ENCODE peak calls at places on chromosomes 13 and 19, in six cellular contexts. One of them, this sample, is unnamed.

GRCh38 chr13:87656311-87656710 is 14.9 kb upstream of the SLITRK5 start:
- DNase-seq in gastrocnemius medialis: no peak
- DNase-seq in uterus: no peak
- DNase-seq in body of pancreas: no peak
- DNase-seq in A549: no peak
- DNase-seq in upper lobe of left lung: no peak
- DNase-seq in this sample: no peak

GRCh38 chr19:17965370-17966114 is 1.4 kb upstream of the KCNN1 start:
- DNase-seq in gastrocnemius medialis: no peak
- DNase-seq in uterus: no peak
- DNase-seq in body of pancreas: no peak
- DNase-seq in A549: no peak
- DNase-seq in upper lobe of left lung: no peak
- DNase-seq in this sample: no peak

GRCh38 chr19:41403181-41403970 is 5.8 kb downstream of the BCKDHA start:
- DNase-seq in gastrocnemius medialis: no peak
- DNase-seq in uterus: no peak
- DNase-seq in body of pancreas: no peak
- DNase-seq in A549: no peak
- DNase-seq in upper lobe of left lung: no peak
- DNase-seq in this sample: no peak

GRCh38 chr19:681029-681626 is 4.9 kb downstream of the FSTL3 start:
- DNase-seq in gastrocnemius medialis: peak
- DNase-seq in uterus: no peak
- DNase-seq in body of pancreas: peak
- DNase-seq in A549: no peak
- DNase-seq in upper lobe of left lung: peak
- DNase-seq in this sample: peak

GRCh38 chr13:33004454-33004853 is 11.8 kb upstream of the KL start:
- DNase-seq in gastrocnemius medialis: no peak
- DNase-seq in uterus: peak
- DNase-seq in body of pancreas: peak
- DNase-seq in A549: no peak
- DNase-seq in upper lobe of left lung: no peak
- DNase-seq in this sample: no peak

GRCh38 chr19:41863209-41863931 is 3.3 kb downstream of the RPS19 start:
- DNase-seq in gastrocnemius medialis: no peak
- DNase-seq in uterus: no peak
- DNase-seq in body of pancreas: no peak
- DNase-seq in A549: no peak
- DNase-seq in upper lobe of left lung: no peak
- DNase-seq in this sample: no peak

GRCh38 chr19:50512999-50513745 is 541 bp downstream of the ASPDH start:
- DNase-seq in gastrocnemius medialis: no peak
- DNase-seq in uterus: no peak
- DNase-seq in body of pancreas: no peak
- DNase-seq in A549: no peak
- DNase-seq in upper lobe of left lung: no peak
- DNase-seq in this sample: no peak

GRCh38 chr19:47758433-47758784 is 13.1 kb downstream of the NOP53 start:
- DNase-seq in gastrocnemius medialis: no peak
- DNase-seq in uterus: no peak
- DNase-seq in body of pancreas: no peak
- DNase-seq in A549: no peak
- DNase-seq in upper lobe of left lung: no peak
- DNase-seq in this sample: no peak

GRCh38 chr13:59415498-59415897 is 748.2 kb downstream of the DIAPH3 start:
- DNase-seq in gastrocnemius medialis: no peak
- DNase-seq in uterus: no peak
- DNase-seq in body of pancreas: peak
- DNase-seq in A549: no peak
- DNase-seq in upper lobe of left lung: no peak
- DNase-seq in this sample: no peak

GRCh38 chr13:34857561-34857960 is 84.5 kb upstream of the NBEA start:
- DNase-seq in gastrocnemius medialis: no peak
- DNase-seq in uterus: no peak
- DNase-seq in body of pancreas: no peak
- DNase-seq in A549: no peak
- DNase-seq in upper lobe of left lung: no peak
- DNase-seq in this sample: no peak

GRCh38 chr13:46015374-46015773 is 37.2 kb downstream of the ZC3H13 start:
- DNase-seq in gastrocnemius medialis: no peak
- DNase-seq in uterus: no peak
- DNase-seq in body of pancreas: no peak
- DNase-seq in A549: no peak
- DNase-seq in upper lobe of left lung: no peak
- DNase-seq in this sample: no peak

GRCh38 chr19:42178791-42179500 is 38.5 kb downstream of the DEDD2 start:
- DNase-seq in gastrocnemius medialis: no peak
- DNase-seq in uterus: no peak
- DNase-seq in body of pancreas: no peak
- DNase-seq in A549: peak
- DNase-seq in upper lobe of left lung: no peak
- DNase-seq in this sample: no peak

GRCh38 chr19:13978306-13978705 is 26.0 kb downstream of the DCAF15 start:
- DNase-seq in gastrocnemius medialis: peak
- DNase-seq in uterus: peak
- DNase-seq in body of pancreas: peak
- DNase-seq in A549: no peak
- DNase-seq in upper lobe of left lung: peak
- DNase-seq in this sample: peak

GRCh38 chr19:56960959-56961622 is 120.6 kb upstream of the PEG3 start:
- DNase-seq in gastrocnemius medialis: no peak
- DNase-seq in uterus: no peak
- DNase-seq in body of pancreas: no peak
- DNase-seq in A549: no peak
- DNase-seq in upper lobe of left lung: no peak
- DNase-seq in this sample: no peak

GRCh38 chr13:76600086-76600485 is 286.1 kb downstream of the KCTD12 start:
- DNase-seq in gastrocnemius medialis: no peak
- DNase-seq in uterus: no peak
- DNase-seq in body of pancreas: no peak
- DNase-seq in A549: no peak
- DNase-seq in upper lobe of left lung: no peak
- DNase-seq in this sample: no peak

GRCh38 chr19:39544201-39544903 is 4.4 kb upstream of the EID2 start:
- DNase-seq in gastrocnemius medialis: no peak
- DNase-seq in uterus: no peak
- DNase-seq in body of pancreas: no peak
- DNase-seq in A549: no peak
- DNase-seq in upper lobe of left lung: no peak
- DNase-seq in this sample: no peak

GRCh38 chr13:49502954-49503353 is 7.2 kb downstream of the PHF11 start:
- DNase-seq in gastrocnemius medialis: no peak
- DNase-seq in uterus: peak
- DNase-seq in body of pancreas: peak
- DNase-seq in A549: no peak
- DNase-seq in upper lobe of left lung: no peak
- DNase-seq in this sample: no peak

GRCh38 chr19:38737921-38738731 is 6.1 kb downstream of the CAPN12 start:
- DNase-seq in gastrocnemius medialis: no peak
- DNase-seq in uterus: no peak
- DNase-seq in body of pancreas: no peak
- DNase-seq in A549: no peak
- DNase-seq in upper lobe of left lung: peak
- DNase-seq in this sample: no peak

GRCh38 chr19:17266026-17266425 is 1.2 kb upstream of the BABAM1 start:
- DNase-seq in gastrocnemius medialis: no peak
- DNase-seq in uterus: no peak
- DNase-seq in body of pancreas: no peak
- DNase-seq in A549: no peak
- DNase-seq in upper lobe of left lung: no peak
- DNase-seq in this sample: no peak

GRCh38 chr13:110135977-110136597 is 170.9 kb downstream of the COL4A1 start:
- DNase-seq in gastrocnemius medialis: no peak
- DNase-seq in uterus: no peak
- DNase-seq in body of pancreas: no peak
- DNase-seq in A549: no peak
- DNase-seq in upper lobe of left lung: no peak
- DNase-seq in this sample: peak

GRCh38 chr19:51799311-51799997 is 4.5 kb downstream of the FPR3 start:
- DNase-seq in gastrocnemius medialis: peak
- DNase-seq in uterus: peak
- DNase-seq in body of pancreas: peak
- DNase-seq in A549: no peak
- DNase-seq in upper lobe of left lung: peak
- DNase-seq in this sample: peak

GRCh38 chr19:50184196-50184595 is 19.2 kb upstream of the MYH14 start:
- DNase-seq in gastrocnemius medialis: no peak
- DNase-seq in uterus: no peak
- DNase-seq in body of pancreas: no peak
- DNase-seq in A549: no peak
- DNase-seq in upper lobe of left lung: no peak
- DNase-seq in this sample: no peak

GRCh38 chr13:112042496-112042895 is 24.5 kb upstream of the SOX1 start:
- DNase-seq in gastrocnemius medialis: no peak
- DNase-seq in uterus: no peak
- DNase-seq in body of pancreas: no peak
- DNase-seq in A549: no peak
- DNase-seq in upper lobe of left lung: no peak
- DNase-seq in this sample: no peak
- TF ChIP-seq CTCF in gastrocnemius medialis: no peak
- TF ChIP-seq CTCF in uterus: no peak
- TF ChIP-seq CTCF in body of pancreas: no peak
- TF ChIP-seq CTCF in A549: no peak
- TF ChIP-seq CTCF in upper lobe of left lung: no peak
- TF ChIP-seq CTCF in this sample: no peak

GRCh38 chr13:80400164-80400767 is 59.3 kb upstream of the SPRY2 start:
- DNase-seq in gastrocnemius medialis: no peak
- DNase-seq in uterus: no peak
- DNase-seq in body of pancreas: no peak
- DNase-seq in A549: no peak
- DNase-seq in upper lobe of left lung: no peak
- DNase-seq in this sample: no peak

GRCh38 chr13:80399340-80400163 is 58.6 kb upstream of the SPRY2 start:
- DNase-seq in gastrocnemius medialis: no peak
- DNase-seq in uterus: no peak
- DNase-seq in body of pancreas: peak
- DNase-seq in A549: no peak
- DNase-seq in upper lobe of left lung: no peak
- DNase-seq in this sample: peak

DNA sequence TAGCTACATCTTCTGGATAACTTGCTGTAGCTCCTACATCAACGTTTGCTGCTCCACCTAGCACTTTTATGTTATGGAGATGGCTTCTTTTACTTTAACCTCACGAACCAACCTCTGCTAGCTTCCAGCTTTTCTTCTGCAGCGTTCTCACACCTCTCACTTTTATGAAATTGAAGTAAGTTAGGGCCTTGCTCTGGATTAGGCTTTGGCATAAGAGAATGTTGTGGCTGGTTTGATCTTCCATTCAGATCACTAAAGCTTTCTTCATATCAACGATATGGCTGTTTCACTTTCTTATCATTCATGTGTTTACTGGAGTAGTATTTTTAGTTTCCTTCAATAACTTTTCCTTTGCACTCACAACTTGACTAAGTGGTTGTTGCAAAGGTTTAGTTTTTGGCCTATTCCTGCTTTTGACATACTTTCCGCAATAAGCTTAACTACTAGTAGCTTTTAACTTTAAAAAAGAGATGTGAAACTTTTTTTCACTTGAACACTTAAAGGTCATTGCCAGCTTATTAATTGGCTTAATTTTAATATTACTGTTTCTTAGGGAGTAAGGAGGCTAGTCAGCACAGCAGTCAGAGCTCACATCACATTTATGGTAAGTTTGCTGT is 60.0 kb upstream of the SPRY2 start:
- DNase-seq in gastrocnemius medialis: no peak
- DNase-seq in uterus: no peak
- DNase-seq in body of pancreas: no peak
- DNase-seq in A549: no peak
- DNase-seq in upper lobe of left lung: no peak
- DNase-seq in this sample: no peak
- TF ChIP-seq POLR2A in gastrocnemius medialis: no peak
- TF ChIP-seq POLR2A in uterus: no peak
- TF ChIP-seq POLR2A in body of pancreas: no peak
- TF ChIP-seq POLR2A in A549: no peak
- TF ChIP-seq POLR2A in upper lobe of left lung: no peak
- TF ChIP-seq POLR2A in this sample: no peak

DNA sequence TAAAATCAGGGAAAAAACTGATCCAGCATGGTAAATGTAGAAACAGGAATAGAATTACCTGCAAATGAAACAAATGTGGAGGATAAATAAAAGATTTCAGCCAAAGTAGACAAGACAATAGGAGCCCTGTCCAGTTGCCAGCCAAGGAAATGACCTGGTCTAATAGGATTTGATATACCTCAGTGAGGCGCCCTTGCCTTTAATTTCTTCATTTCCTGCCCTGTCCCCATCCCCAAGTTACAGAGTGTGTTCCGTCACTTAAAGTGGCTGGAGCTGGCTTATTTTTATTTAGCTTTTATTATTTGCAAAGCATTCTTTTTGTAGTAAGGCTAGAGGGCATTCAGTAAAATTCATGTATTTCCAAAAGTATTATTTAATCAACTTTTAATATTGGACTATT is 1022.0 kb downstream of the EFNB2 start:
- DNase-seq in gastrocnemius medialis: no peak
- DNase-seq in uterus: no peak
- DNase-seq in body of pancreas: no peak
- DNase-seq in A549: no peak
- DNase-seq in upper lobe of left lung: no peak
- DNase-seq in this sample: no peak
- TF ChIP-seq CTCF in gastrocnemius medialis: no peak
- TF ChIP-seq CTCF in uterus: no peak
- TF ChIP-seq CTCF in body of pancreas: no peak
- TF ChIP-seq CTCF in A549: no peak
- TF ChIP-seq CTCF in upper lobe of left lung: no peak
- TF ChIP-seq CTCF in this sample: no peak

DNA sequence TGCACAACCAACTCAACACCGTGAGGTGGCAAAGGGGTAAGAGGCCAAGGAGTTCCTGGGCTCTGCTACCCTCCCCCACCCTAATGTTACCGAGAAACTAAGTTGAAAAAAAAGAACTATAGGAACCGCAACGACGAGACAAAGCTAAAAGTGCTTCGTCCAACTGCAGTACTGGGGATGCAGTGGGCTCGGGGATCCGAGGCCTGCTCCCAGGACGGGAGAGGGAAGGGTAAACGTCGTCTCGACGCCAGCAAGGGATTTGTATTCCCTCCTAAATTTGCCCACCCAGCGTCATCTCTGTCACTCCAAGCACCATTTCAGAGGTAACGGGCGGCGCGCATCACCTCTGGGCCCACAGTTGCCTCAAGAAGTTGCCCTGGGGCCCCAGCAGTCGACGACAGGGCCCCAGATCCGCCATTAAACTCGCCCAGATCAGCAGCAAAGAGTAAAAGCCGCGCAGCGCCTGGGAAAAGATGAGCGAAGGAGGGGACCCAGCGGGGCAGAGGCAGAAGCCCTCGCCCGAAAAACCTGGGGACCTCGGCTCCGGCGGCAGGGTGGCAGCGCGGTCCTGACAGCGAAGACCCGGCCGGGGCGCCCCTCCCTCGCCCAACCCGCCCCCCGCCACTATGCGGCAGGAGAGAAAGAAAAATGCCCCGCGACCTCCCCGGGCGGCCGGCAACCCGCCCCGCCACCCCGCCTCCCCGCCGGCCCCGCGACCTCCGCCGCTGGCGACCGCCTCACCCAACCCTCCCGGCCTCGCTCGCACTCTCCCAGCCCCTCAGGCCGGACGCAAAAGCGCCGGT is 737 bp downstream of the ZMYM5 start:
- DNase-seq in gastrocnemius medialis: peak
- DNase-seq in uterus: peak
- DNase-seq in body of pancreas: peak
- DNase-seq in A549: no peak
- DNase-seq in upper lobe of left lung: no peak
- DNase-seq in this sample: peak
- TF ChIP-seq POLR2A in gastrocnemius medialis: no peak
- TF ChIP-seq POLR2A in uterus: no peak
- TF ChIP-seq POLR2A in body of pancreas: no peak
- TF ChIP-seq POLR2A in A549: no peak
- TF ChIP-seq POLR2A in upper lobe of left lung: no peak
- TF ChIP-seq POLR2A in this sample: no peak

GRCh38 chr19:58229255-58229639 is 533 bp downstream of the ZNF544 start:
- DNase-seq in gastrocnemius medialis: no peak
- DNase-seq in uterus: no peak
- DNase-seq in body of pancreas: no peak
- DNase-seq in A549: peak
- DNase-seq in upper lobe of left lung: peak
- DNase-seq in this sample: no peak
- TF ChIP-seq CTCF in gastrocnemius medialis: no peak
- TF ChIP-seq CTCF in uterus: no peak
- TF ChIP-seq CTCF in body of pancreas: no peak
- TF ChIP-seq CTCF in A549: no peak
- TF ChIP-seq CTCF in upper lobe of left lung: no peak
- TF ChIP-seq CTCF in this sample: no peak

This sample was measured in lower leg skin.